ENCODE peak calls at places on chromosomes 3 and 15, in four cellular contexts. One of them, this sample, is unnamed.

GRCh38 chr15:92958105-92958504 is 58.0 kb downstream of the CHD2 start:
- DNase-seq in neural crest cell: no peak
- DNase-seq in tibial artery: no peak
- DNase-seq in WERI-Rb-1: no peak
- DNase-seq in this sample: no peak

GRCh38 chr15:59522988-59523461 is 85.0 kb downstream of the FAM81A start:
- DNase-seq in neural crest cell: no peak
- DNase-seq in tibial artery: no peak
- DNase-seq in WERI-Rb-1: no peak
- DNase-seq in this sample: no peak

GRCh38 chr15:65587094-65587493 is 23.8 kb downstream of the INTS14 start:
- DNase-seq in neural crest cell: no peak
- DNase-seq in tibial artery: no peak
- DNase-seq in WERI-Rb-1: no peak
- DNase-seq in this sample: no peak

GRCh38 chr3:18079739-18080138 is 337.3 kb upstream of the TBC1D5 start:
- DNase-seq in neural crest cell: no peak
- DNase-seq in tibial artery: no peak
- DNase-seq in WERI-Rb-1: no peak
- DNase-seq in this sample: no peak

GRCh38 chr3:194808709-194809108 is 123.0 kb downstream of the FAM43A start:
- DNase-seq in neural crest cell: no peak
- DNase-seq in tibial artery: no peak
- DNase-seq in WERI-Rb-1: no peak
- DNase-seq in this sample: no peak

GRCh38 chr3:11195721-11196332 is 41.5 kb downstream of the HRH1 start:
- DNase-seq in neural crest cell: no peak
- DNase-seq in tibial artery: peak
- DNase-seq in WERI-Rb-1: no peak
- DNase-seq in this sample: no peak

GRCh38 chr15:64635486-64635815 is 139.9 kb downstream of the RBPMS2 start:
- DNase-seq in neural crest cell: no peak
- DNase-seq in tibial artery: no peak
- DNase-seq in WERI-Rb-1: no peak
- DNase-seq in this sample: no peak

GRCh38 chr15:67691450-67691849 is 133.9 kb upstream of the SKOR1 start:
- DNase-seq in neural crest cell: no peak
- DNase-seq in tibial artery: no peak
- DNase-seq in WERI-Rb-1: no peak
- DNase-seq in this sample: no peak

GRCh38 chr3:71112576-71112975 is 471.0 kb downstream of the FOXP1 start:
- DNase-seq in neural crest cell: no peak
- DNase-seq in tibial artery: no peak
- DNase-seq in WERI-Rb-1: no peak
- DNase-seq in this sample: no peak

GRCh38 chr3:154898398-154898797 is 181.7 kb upstream of the MME start:
- DNase-seq in neural crest cell: no peak
- DNase-seq in tibial artery: no peak
- DNase-seq in WERI-Rb-1: no peak
- DNase-seq in this sample: no peak

GRCh38 chr15:25790003-25790660 is 73.0 kb downstream of the ATP10A start:
- DNase-seq in neural crest cell: no peak
- DNase-seq in tibial artery: peak
- DNase-seq in WERI-Rb-1: no peak
- DNase-seq in this sample: no peak

GRCh38 chr3:134407247-134407640 is 33.0 kb upstream of the AMOTL2 start:
- DNase-seq in neural crest cell: no peak
- DNase-seq in tibial artery: no peak
- DNase-seq in WERI-Rb-1: no peak
- DNase-seq in this sample: peak

GRCh38 chr15:20348900-20349773 is 192.5 kb downstream of the GOLGA6L6 start:
- DNase-seq in neural crest cell: no peak
- DNase-seq in tibial artery: peak
- DNase-seq in WERI-Rb-1: peak
- DNase-seq in this sample: no peak

GRCh38 chr3:76107935-76108570 is 322.7 kb upstream of the ZNF717 start:
- DNase-seq in neural crest cell: no peak
- DNase-seq in tibial artery: no peak
- DNase-seq in WERI-Rb-1: peak
- DNase-seq in this sample: peak

GRCh38 chr3:193974147-193974546 is 161.8 kb upstream of the HES1 start:
- DNase-seq in neural crest cell: no peak
- DNase-seq in tibial artery: no peak
- DNase-seq in WERI-Rb-1: no peak
- DNase-seq in this sample: no peak

GRCh38 chr3:115760722-115761121 is 137.4 kb downstream of the GAP43 start:
- DNase-seq in neural crest cell: no peak
- DNase-seq in tibial artery: no peak
- DNase-seq in WERI-Rb-1: peak
- DNase-seq in this sample: no peak

GRCh38 chr15:70309716-70310115 is 212.0 kb upstream of the TLE3 start:
- DNase-seq in neural crest cell: no peak
- DNase-seq in tibial artery: no peak
- DNase-seq in WERI-Rb-1: no peak
- DNase-seq in this sample: no peak

GRCh38 chr3:120299403-120299802 is 14.4 kb upstream of the GPR156 start:
- DNase-seq in neural crest cell: no peak
- DNase-seq in tibial artery: no peak
- DNase-seq in WERI-Rb-1: no peak
- DNase-seq in this sample: no peak

GRCh38 chr3:38039899-38040261 is 872 bp downstream of the DLEC1 start:
- DNase-seq in neural crest cell: no peak
- DNase-seq in tibial artery: peak
- DNase-seq in WERI-Rb-1: no peak
- DNase-seq in this sample: no peak

GRCh38 chr15:73748731-73749130 is 4.4 kb downstream of the INSYN1 start:
- DNase-seq in neural crest cell: no peak
- DNase-seq in tibial artery: no peak
- DNase-seq in WERI-Rb-1: no peak
- DNase-seq in this sample: no peak

GRCh38 chr15:49620174-49620573 is 444 bp downstream of the FAM227B start:
- DNase-seq in neural crest cell: no peak
- DNase-seq in tibial artery: no peak
- DNase-seq in WERI-Rb-1: no peak
- DNase-seq in this sample: peak

GRCh38 chr3:63386568-63386967 is 108.5 kb downstream of the SYNPR start:
- DNase-seq in neural crest cell: no peak
- DNase-seq in tibial artery: no peak
- DNase-seq in WERI-Rb-1: peak
- DNase-seq in this sample: no peak

GRCh38 chr15:68061578-68061977 is 7.5 kb downstream of the PIAS1 start:
- DNase-seq in neural crest cell: no peak
- DNase-seq in tibial artery: no peak
- DNase-seq in WERI-Rb-1: no peak
- DNase-seq in this sample: no peak

GRCh38 chr3:86954226-86954625 is 36.7 kb downstream of the VGLL3 start:
- DNase-seq in neural crest cell: no peak
- DNase-seq in tibial artery: no peak
- DNase-seq in WERI-Rb-1: no peak
- DNase-seq in this sample: no peak

GRCh38 chr15:45268135-45268534 is 16.1 kb downstream of the SLC28A2 start:
- DNase-seq in neural crest cell: no peak
- DNase-seq in tibial artery: no peak
- DNase-seq in WERI-Rb-1: peak
- DNase-seq in this sample: no peak

GRCh38 chr3:195116393-195117185 is 154.4 kb downstream of the XXYLT1 start:
- DNase-seq in neural crest cell: no peak
- DNase-seq in tibial artery: no peak
- DNase-seq in WERI-Rb-1: no peak
- DNase-seq in this sample: no peak

GRCh38 chr15:31605467-31605931 is 278.9 kb downstream of the KLF13 start:
- DNase-seq in neural crest cell: peak
- DNase-seq in tibial artery: no peak
- DNase-seq in WERI-Rb-1: no peak
- DNase-seq in this sample: no peak

GRCh38 chr3:72487946-72488735 is 360.1 kb downstream of the SHQ1 start:
- DNase-seq in neural crest cell: no peak
- DNase-seq in tibial artery: no peak
- DNase-seq in WERI-Rb-1: no peak
- DNase-seq in this sample: no peak

GRCh38 chr15:68028137-68028771 is 25.9 kb upstream of the PIAS1 start:
- DNase-seq in neural crest cell: no peak
- DNase-seq in tibial artery: no peak
- DNase-seq in WERI-Rb-1: no peak
- DNase-seq in this sample: no peak

GRCh38 chr3:100213891-100214573 is 46.8 kb upstream of the TBC1D23 start:
- DNase-seq in neural crest cell: no peak
- DNase-seq in tibial artery: no peak
- DNase-seq in WERI-Rb-1: no peak
- DNase-seq in this sample: no peak

GRCh38 chr3:105527949-105528348 is 161.2 kb downstream of the ALCAM start:
- DNase-seq in neural crest cell: no peak
- DNase-seq in tibial artery: no peak
- DNase-seq in WERI-Rb-1: no peak
- DNase-seq in this sample: no peak

GRCh38 chr3:112115806-112116383 is 17.2 kb downstream of the GCSAM start:
- DNase-seq in neural crest cell: no peak
- DNase-seq in tibial artery: no peak
- DNase-seq in WERI-Rb-1: no peak
- DNase-seq in this sample: no peak

GRCh38 chr3:152202976-152203626 is 65.6 kb upstream of the MBNL1 start:
- DNase-seq in neural crest cell: no peak
- DNase-seq in tibial artery: no peak
- DNase-seq in WERI-Rb-1: no peak
- DNase-seq in this sample: no peak

GRCh38 chr3:188051801-188052228 is 102.1 kb upstream of the LPP start:
- DNase-seq in neural crest cell: peak
- DNase-seq in tibial artery: peak
- DNase-seq in WERI-Rb-1: no peak
- DNase-seq in this sample: no peak

GRCh38 chr3:108132727-108133373 is 42.0 kb upstream of the CD47 start:
- DNase-seq in neural crest cell: no peak
- DNase-seq in tibial artery: no peak
- DNase-seq in WERI-Rb-1: no peak
- DNase-seq in this sample: no peak

GRCh38 chr3:192253138-192253537 is 474.2 kb downstream of the FGF12 start:
- DNase-seq in neural crest cell: no peak
- DNase-seq in tibial artery: no peak
- DNase-seq in WERI-Rb-1: no peak
- DNase-seq in this sample: no peak

GRCh38 chr3:184632551-184632950 is 71.0 kb downstream of the EPHB3 start:
- DNase-seq in neural crest cell: no peak
- DNase-seq in tibial artery: no peak
- DNase-seq in WERI-Rb-1: no peak
- DNase-seq in this sample: no peak

This sample was measured in SK-N-DZ.